ENCODE peak calls at places on chromosomes 2 and 18, in eight cellular contexts. N, Q, W, I, X, J, R and S are unnamed samples.
A peak's percentile ranks its signal among the peaks of the same experiment; 100 is the strongest.

GRCh38 chr2:113117594-113118262 is 9.7 kb upstream of the IL1RN start:
- DNase-seq in X (no peak), Q (no peak), J (no peak), N (no peak), R (peak; percentile 41), I (no peak), W (no peak), S (no peak)

GRCh38 chr18:75219684-75220083 is 9.1 kb downstream of the TSHZ1 start:
- DNase-seq in I (no peak), R (no peak), N (no peak), Q (no peak), J (no peak), X (no peak), W (no peak), S (no peak)

GRCh38 chr2:29192526-29192925 is 77.3 kb downstream of the CLIP4 start:
- DNase-seq in J (no peak), I (no peak), R (no peak), W (no peak), Q (no peak), N (no peak), X (no peak), S (no peak)

GRCh38 chr2:237210763-237211162 is 125.1 kb downstream of the COPS8 start:
- DNase-seq in Q (no peak), I (no peak), R (no peak), N (no peak), X (no peak), J (peak; percentile 30), W (no peak), S (no peak)

GRCh38 chr2:190023860-190024259 is 38.7 kb downstream of the MSTN start:
- DNase-seq in N (no peak), Q (peak; percentile 33), X (peak; percentile 61), I (no peak), J (peak; percentile 80), R (peak; percentile 49), W (peak; percentile 66), S (no peak)

GRCh38 chr2:14634223-14634884 is 1.8 kb downstream of the LRATD1 start:
- DNase-seq in I (peak; percentile 31), N (no peak), J (peak; percentile 89), R (no peak), Q (peak; percentile 61), W (peak; percentile 89), X (no peak), S (no peak)

GRCh38 chr2:127607399-127607908 is 38.5 kb upstream of the GPR17 start:
- DNase-seq in Q (no peak), J (no peak), W (no peak), N (no peak), X (no peak), R (no peak), I (no peak), S (no peak)

GRCh38 chr2:217904614-217904965 is 98.2 kb downstream of the TNS1 start:
- DNase-seq in W (no peak), R (no peak), X (no peak), N (no peak), Q (no peak), J (no peak), I (no peak), S (no peak)

GRCh38 chr2:861655-862355 is 88.8 kb upstream of the SNTG2 start:
- DNase-seq in N (no peak), W (no peak), J (no peak), X (no peak), R (no peak), I (no peak), Q (no peak), S (no peak)

GRCh38 chr2:164850235-164850634 is 8.6 kb upstream of the COBLL1 start:
- DNase-seq in Q (no peak), R (no peak), X (peak; percentile 95), N (no peak), J (no peak), W (no peak), I (no peak), S (no peak)

GRCh38 chr2:26048791-26049190 is 14.9 kb downstream of the RAB10 start:
- DNase-seq in J (no peak), W (no peak), X (no peak), N (no peak), I (no peak), R (no peak), Q (no peak), S (no peak)

GRCh38 chr18:54392621-54393023 is 34.9 kb downstream of the C18orf54 start:
- DNase-seq in I (no peak), N (no peak), Q (peak; percentile 67), X (peak; percentile 83), J (peak; percentile 86), R (peak; percentile 71), W (peak; percentile 78), S (peak; percentile 29)

GRCh38 chr2:161238559-161239415 is 69.4 kb upstream of the PSMD14 start:
- DNase-seq in R (no peak), I (no peak), X (no peak), W (peak; percentile 73), J (peak; percentile 96), N (no peak), Q (no peak), S (no peak)

GRCh38 chr2:113896791-113897190 is 6.9 kb downstream of the ACTR3 start:
- DNase-seq in I (no peak), W (no peak), N (no peak), J (no peak), X (no peak), Q (no peak), R (no peak), S (no peak)

GRCh38 chr2:1556776-1557466 is 143.7 kb downstream of the TPO start:
- DNase-seq in X (no peak), I (no peak), W (no peak), Q (no peak), J (no peak), R (no peak), N (no peak), S (no peak)